ENCODE peak calls at places on chromosomes 2 and 18, in five cellular contexts. M is heart left ventricle, P is left ventricle myocardium inferior, Z is breast epithelium, B is gastrocnemius medialis. F is an unnamed sample.

GRCh38 chr2:15823459-15824396 is 116.6 kb upstream of the MYCN start:
- DNase-seq in M (no peak), P (no peak), Z (no peak), B (no peak), F (no peak)

GRCh38 chr2:160207271-160207670 is 7.2 kb upstream of the ITGB6 start:
- DNase-seq in M (no peak), P (no peak), Z (no peak), B (no peak), F (no peak)

GRCh38 chr2:165499131-165499530 is 29.6 kb downstream of the CSRNP3 start:
- DNase-seq in M (no peak), P (no peak), Z (no peak), B (no peak), F (no peak)

GRCh38 chr2:3078684-3079083 is 298.9 kb downstream of the EIPR1 start:
- DNase-seq in M (no peak), P (no peak), Z (no peak), B (no peak), F (no peak)

GRCh38 chr2:239790313-239790712 is 234.8 kb downstream of the NDUFA10 start:
- DNase-seq in M (no peak), P (no peak), Z (peak), B (no peak), F (no peak)

GRCh38 chr2:126644630-126645191 is 11.2 kb upstream of the GYPC start:
- DNase-seq in M (no peak), P (no peak), Z (no peak), B (no peak), F (no peak)

GRCh38 chr2:186984966-186985365 is 136.0 kb upstream of the ZSWIM2 start:
- DNase-seq in M (no peak), P (no peak), Z (no peak), B (no peak), F (no peak)

GRCh38 chr2:195863121-195863520 is 205.5 kb downstream of the DNAH7 start:
- DNase-seq in M (no peak), P (no peak), Z (no peak), B (no peak), F (no peak)

GRCh38 chr2:184685999-184686841 is 87.9 kb downstream of the ZNF804A start:
- DNase-seq in M (no peak), P (no peak), Z (no peak), B (no peak), F (no peak)

GRCh38 chr2:168490015-168490874 is 34.2 kb downstream of the CERS6 start:
- DNase-seq in M (no peak), P (no peak), Z (no peak), B (peak), F (no peak)

GRCh38 chr2:216775043-216775453 is 79.7 kb upstream of the IGFBP5 start:
- DNase-seq in M (peak), P (peak), Z (no peak), B (peak), F (peak)

GRCh38 chr2:20473128-20473527 is 26.3 kb downstream of the RHOB start:
- DNase-seq in M (no peak), P (no peak), Z (no peak), B (peak), F (no peak)

GRCh38 chr18:57269756-57270534 is 82.4 kb upstream of the ST8SIA3 start:
- DNase-seq in M (no peak), P (no peak), Z (no peak), B (no peak), F (no peak)

GRCh38 chr2:18752667-18753422 is 163.5 kb upstream of the NT5C1B start:
- DNase-seq in M (no peak), P (no peak), Z (no peak), B (no peak), F (no peak)

GRCh38 chr18:45004531-45004930 is 323.8 kb downstream of the SETBP1 start:
- DNase-seq in M (no peak), P (no peak), Z (no peak), B (no peak), F (no peak)

GRCh38 chr2:174195253-174195652 is 53.1 kb downstream of the OLA1 start:
- DNase-seq in M (no peak), P (no peak), Z (no peak), B (no peak), F (no peak)

GRCh38 chr18:34224423-34225217 is at the start of gene NOL4:
- DNase-seq in M (peak), P (no peak), Z (peak), B (no peak), F (peak)

GRCh38 chr2:101469863-101470262 is 5.0 kb downstream of the RFX8 start:
- DNase-seq in M (no peak), P (no peak), Z (no peak), B (no peak), F (no peak)

GRCh38 chr18:70380915-70381896 is 92.4 kb downstream of the SOCS6 start:
- DNase-seq in M (no peak), P (no peak), Z (no peak), B (no peak), F (peak)

GRCh38 chr2:146826388-146826787 is 1018.4 kb upstream of the ACVR2A start:
- DNase-seq in M (no peak), P (no peak), Z (no peak), B (no peak), F (no peak)

GRCh38 chr18:12291690-12292089 is 16.4 kb upstream of the TUBB6 start:
- DNase-seq in M (no peak), P (no peak), Z (no peak), B (no peak), F (no peak)

GRCh38 chr2:9001229-9001628 is 2.3 kb downstream of the MBOAT2 start:
- DNase-seq in M (no peak), P (no peak), Z (no peak), B (no peak), F (no peak)

GRCh38 chr2:159256159-159256558 is 30.3 kb downstream of the WDSUB1 start:
- DNase-seq in M (no peak), P (no peak), Z (no peak), B (no peak), F (no peak)

GRCh38 chr2:233084488-233084887 is 24.3 kb downstream of the INPP5D start:
- DNase-seq in M (peak), P (peak), Z (peak), B (peak), F (peak)

GRCh38 chr2:172722481-172722880 is 13.2 kb upstream of the RAPGEF4 start:
- DNase-seq in M (no peak), P (no peak), Z (no peak), B (no peak), F (no peak)

GRCh38 chr2:49165662-49166061 is 11.3 kb upstream of the FSHR start:
- DNase-seq in M (no peak), P (no peak), Z (no peak), B (no peak), F (no peak)

GRCh38 chr2:115194623-115195022 is 752.2 kb downstream of the DPP10 start:
- DNase-seq in M (no peak), P (no peak), Z (no peak), B (no peak), F (no peak)

GRCh38 chr2:28399946-28400345 is 7.3 kb downstream of the FOSL2 start:
- DNase-seq in M (no peak), P (no peak), Z (no peak), B (no peak), F (no peak)

GRCh38 chr2:4964579-4964978 is 727.6 kb upstream of the SOX11 start:
- DNase-seq in M (no peak), P (no peak), Z (no peak), B (no peak), F (no peak)

GRCh38 chr2:121080013-121080772 is 204.8 kb downstream of the TFCP2L1 start:
- DNase-seq in M (no peak), P (peak), Z (peak), B (peak), F (peak)

GRCh38 chr2:176845718-176846117 is 366.9 kb upstream of the HNRNPA3 start:
- DNase-seq in M (no peak), P (no peak), Z (no peak), B (no peak), F (no peak)

GRCh38 chr2:181438298-181438697 is 18.9 kb upstream of the ITGA4 start:
- DNase-seq in M (no peak), P (no peak), Z (no peak), B (no peak), F (no peak)
- TF ChIP-seq CTCF in M (no peak), P (no peak), Z (no peak), B (no peak), F (no peak)

GRCh38 chr2:109210431-109211200 is 81.6 kb downstream of the SH3RF3 start:
- DNase-seq in M (no peak), P (no peak), Z (no peak), B (no peak), F (no peak)

GRCh38 chr2:109209941-109210340 is 80.9 kb downstream of the SH3RF3 start:
- DNase-seq in M (no peak), P (no peak), Z (no peak), B (no peak), F (no peak)

GRCh38 chr2:109208071-109208950 is 79.3 kb downstream of the SH3RF3 start:
- DNase-seq in M (no peak), P (no peak), Z (no peak), B (no peak), F (no peak)

GRCh38 chr2:109208951-109209335 is 79.9 kb downstream of the SH3RF3 start:
- DNase-seq in M (no peak), P (no peak), Z (no peak), B (no peak), F (no peak)

GRCh38 chr2:109209412-109209811 is 80.4 kb downstream of the SH3RF3 start:
- DNase-seq in M (no peak), P (no peak), Z (no peak), B (no peak), F (no peak)
- H3K4me3 ChIP-seq in M (no peak), P (no peak), Z (no peak), B (no peak), F (no peak)

DNA sequence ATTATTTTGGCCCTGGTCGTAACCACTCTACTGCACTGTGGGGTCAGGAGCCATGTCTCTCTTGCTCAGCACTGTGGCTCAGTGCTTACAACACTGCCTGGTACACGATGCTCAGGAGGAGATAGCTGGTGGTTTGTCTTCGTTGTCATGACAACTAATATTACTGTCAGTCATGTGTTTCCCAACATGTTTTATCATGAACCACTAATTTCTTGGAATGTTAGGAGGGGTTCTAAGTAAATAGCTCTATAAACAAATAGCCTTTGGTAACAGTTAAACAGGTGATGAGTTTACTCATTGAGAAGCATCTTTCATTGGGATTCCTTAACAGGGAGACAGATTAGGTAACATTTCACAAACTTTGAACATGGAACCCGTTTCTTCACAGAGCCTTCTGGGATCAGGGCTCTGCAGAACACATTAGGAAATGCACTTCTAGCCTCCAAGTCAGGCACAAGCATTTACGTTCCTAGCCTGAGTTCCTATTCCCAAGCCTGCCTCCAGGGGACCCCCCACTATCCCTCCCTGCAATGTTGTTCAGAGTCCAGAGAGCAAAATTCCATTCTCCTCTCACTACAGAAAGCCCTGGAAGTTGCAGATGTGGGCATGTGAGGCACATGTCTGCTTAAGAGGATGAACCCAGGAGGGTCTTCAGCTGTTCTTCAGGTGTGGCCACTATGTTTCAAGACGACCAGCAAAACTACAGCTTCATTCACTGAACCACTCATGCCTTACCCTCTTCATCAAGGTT is 6.4 kb upstream of the RBM44 start:
- DNase-seq in M (no peak), P (no peak), Z (no peak), B (no peak), F (no peak)
- TF ChIP-seq CTCF in M (no peak), P (no peak), Z (no peak), B (no peak), F (no peak)

DNA sequence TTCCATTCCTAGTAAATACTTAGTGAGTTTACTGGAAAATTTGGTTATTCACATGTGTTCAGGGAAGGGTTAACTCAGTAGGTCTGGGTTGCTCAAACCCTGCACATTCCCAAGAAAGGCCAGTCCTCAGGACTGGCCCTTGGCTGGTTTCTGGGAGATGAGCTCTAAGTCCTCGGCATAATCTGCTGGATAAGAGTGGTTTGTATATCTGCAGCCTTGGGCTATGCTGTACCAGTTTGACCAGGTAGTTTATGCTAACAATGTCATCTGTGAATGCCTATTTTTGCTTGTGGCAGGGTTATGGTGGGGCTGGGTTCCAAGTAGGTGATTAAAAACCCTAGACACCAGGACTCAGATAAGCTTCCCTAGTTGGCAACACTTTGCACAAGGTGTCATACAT is 7.4 kb upstream of the PTH2R start:
- DNase-seq in M (no peak), P (no peak), Z (no peak), B (no peak), F (no peak)
- H3K4me3 ChIP-seq in M (no peak), P (no peak), Z (no peak), B (no peak), F (no peak)

DNA sequence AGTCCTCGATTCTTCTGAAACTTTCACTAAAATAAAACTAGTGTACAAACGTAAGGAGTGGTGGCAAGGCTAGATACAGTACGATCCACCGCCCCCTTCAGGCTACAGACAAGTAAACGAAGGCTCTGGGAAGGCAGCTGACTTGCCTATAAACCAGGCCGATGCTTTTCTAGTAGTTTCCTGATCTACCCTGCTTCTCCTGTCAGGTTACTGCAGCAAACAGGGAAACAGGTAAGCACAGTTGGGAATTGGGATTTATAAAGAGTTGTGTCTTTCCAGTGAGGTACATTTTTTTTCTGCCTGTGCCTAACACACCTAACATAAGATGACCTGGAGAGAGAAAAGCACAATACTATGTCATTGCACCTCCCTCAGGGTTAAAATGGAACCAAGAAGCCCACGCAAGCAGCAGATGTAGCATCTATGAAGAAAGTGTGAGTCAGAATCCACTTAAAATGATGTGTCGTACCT is 108.6 kb downstream of the UXS1 start:
- DNase-seq in M (peak), P (no peak), Z (no peak), B (no peak), F (no peak)
- TF ChIP-seq CTCF in M (peak), P (peak), Z (no peak), B (no peak), F (peak)

GRCh38 chr2:189474526-189474925 is 33.3 kb downstream of the WDR75 start:
- DNase-seq in M (no peak), P (no peak), Z (no peak), B (no peak), F (no peak)
- H3K4me3 ChIP-seq in M (no peak), P (no peak), Z (no peak), B (no peak), F (no peak)

DNA sequence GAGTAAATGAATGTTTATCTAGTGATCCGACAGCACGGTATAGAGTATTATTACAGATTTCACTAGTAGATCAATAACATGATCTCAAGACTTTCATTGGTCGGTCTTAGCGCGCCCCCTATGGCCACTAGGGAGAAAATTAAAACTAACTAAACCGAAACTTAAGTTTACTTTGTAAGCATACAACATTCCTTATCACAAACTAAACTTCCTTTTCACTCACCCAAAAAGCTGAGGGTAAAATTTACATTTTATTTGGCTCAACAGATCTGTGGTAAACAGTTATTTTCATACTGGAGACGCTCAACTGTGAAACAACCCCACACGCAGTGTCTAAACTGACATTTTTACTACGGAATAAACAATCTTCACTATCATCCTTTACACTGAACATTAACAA is 215.6 kb upstream of the MAP2 start:
- DNase-seq in M (no peak), P (no peak), Z (no peak), B (no peak), F (no peak)
- TF ChIP-seq CTCF in M (peak), P (peak), Z (peak), B (no peak), F (peak)

GRCh38 chr2:240999873-241000541 is 1.6 kb downstream of the SNED1 start:
- DNase-seq in M (peak), P (peak), Z (peak), B (no peak), F (peak)
- H3K4me3 ChIP-seq in M (peak), P (peak), Z (peak), B (peak), F (no peak)

F was measured in heart right ventricle.